ENCODE peak calls at places on chromosomes 6 and 20, in eight cellular contexts. L is GM13977, O is breast epithelium, Q is endothelial cell of umbilical vein, M is NCI-H1092 treated with DMSO at 0.1 percent for 48 hours, E is non-pigmented ciliary epithelial cell, N is stomach, Z is Kasumi-1. P is an unnamed sample.

GRCh38 chr6:139124887-139125672 is 9.8 kb upstream of the HECA start:
- DNase-seq in L (peak; percentile 43), O (no peak), Q (peak; percentile 26), M (no peak), E (no peak), N (peak; percentile 69), Z (peak; percentile 91), P (peak; percentile 65)

GRCh38 chr20:2260250-2260649 is 35.6 kb upstream of the TGM3 start:
- DNase-seq in L (no peak), O (no peak), Q (no peak), M (no peak), E (no peak), N (no peak), Z (no peak), P (no peak)

GRCh38 chr6:26022166-26022510 is 59.5 kb downstream of the TRIM38 start:
- DNase-seq in L (peak; percentile 49), O (no peak), Q (peak; percentile 90), M (peak; percentile 70), E (no peak), N (peak; percentile 60), Z (peak; percentile 83), P (peak; percentile 69)

GRCh38 chr6:107540465-107540857 is 50.5 kb downstream of the SOBP start:
- DNase-seq in L (no peak), O (no peak), Q (no peak), M (peak; percentile 27), E (no peak), N (no peak), Z (no peak), P (no peak)

GRCh38 chr20:35171438-35171752 is 477 bp upstream of the PROCR start:
- DNase-seq in L (no peak), O (no peak), Q (no peak), M (no peak), E (no peak), N (no peak), Z (no peak), P (no peak)

GRCh38 chr20:17985388-17986018 is 16.7 kb downstream of the MGME1 start:
- DNase-seq in L (no peak), O (no peak), Q (no peak), M (no peak), E (no peak), N (no peak), Z (no peak), P (no peak)

GRCh38 chr6:111087106-111087835 is at the start of gene SLC16A10:
- DNase-seq in L (peak; percentile 93), O (no peak), Q (peak; percentile 35), M (peak; percentile 85), E (no peak), N (peak; percentile 84), Z (peak; percentile 86), P (peak; percentile 60)

GRCh38 chr20:59316911-59317310 is 16.5 kb downstream of the EDN3 start:
- DNase-seq in L (no peak), O (no peak), Q (no peak), M (no peak), E (no peak), N (no peak), Z (no peak), P (no peak)

GRCh38 chr6:52333840-52334200 is 28.1 kb upstream of the PAQR8 start:
- DNase-seq in L (no peak), O (no peak), Q (no peak), M (no peak), E (no peak), N (no peak), Z (no peak), P (no peak)

GRCh38 chr20:278607-279571 is 11.7 kb downstream of the C20orf96 start:
- DNase-seq in L (no peak), O (peak; percentile 78), Q (no peak), M (no peak), E (no peak), N (no peak), Z (no peak), P (peak; percentile 49)

GRCh38 chr6:49570474-49571079 is 20.1 kb downstream of the C6orf141 start:
- DNase-seq in L (no peak), O (no peak), Q (peak; percentile 67), M (no peak), E (peak; percentile 11), N (no peak), Z (no peak), P (no peak)

GRCh38 chr20:62202083-62202395 is 18.0 kb downstream of the HRH3 start:
- DNase-seq in L (no peak), O (no peak), Q (no peak), M (no peak), E (no peak), N (no peak), Z (peak; percentile 66), P (no peak)

GRCh38 chr20:19757487-19757972 is 528 bp upstream of the RIN2 start:
- DNase-seq in L (peak; percentile 59), O (peak; percentile 82), Q (peak; percentile 80), M (peak; percentile 58), E (no peak), N (peak; percentile 84), Z (no peak), P (peak; percentile 92)

GRCh38 chr6:6825986-6826901 is 237.7 kb downstream of the LY86 start:
- DNase-seq in L (peak; percentile 44), O (no peak), Q (peak; percentile 91), M (peak; percentile 52), E (no peak), N (peak; percentile 66), Z (peak; percentile 71), P (peak; percentile 60)

GRCh38 chr6:13226071-13226470 is 102.3 kb downstream of the TBC1D7 start:
- DNase-seq in L (no peak), O (no peak), Q (peak; percentile 82), M (no peak), E (no peak), N (no peak), Z (no peak), P (no peak)

GRCh38 chr6:160300076-160300695 is 41.6 kb upstream of the SLC22A2 start:
- DNase-seq in L (no peak), O (no peak), Q (no peak), M (no peak), E (no peak), N (peak; percentile 49), Z (no peak), P (no peak)

GRCh38 chr20:44210422-44211176 is at the start of gene OSER1:
- DNase-seq in L (peak; percentile 98), O (peak; percentile 98), Q (peak; percentile 98), M (peak; percentile 97), E (peak; percentile 79), N (peak; percentile 98), Z (peak; percentile 95), P (peak; percentile 100)

GRCh38 chr6:85168146-85168545 is 281.7 kb upstream of the NT5E start:
- DNase-seq in L (no peak), O (no peak), Q (no peak), M (no peak), E (no peak), N (no peak), Z (no peak), P (no peak)

GRCh38 chr6:135937126-135937525 is 85.6 kb downstream of the PDE7B start:
- DNase-seq in L (no peak), O (no peak), Q (no peak), M (no peak), E (no peak), N (no peak), Z (no peak), P (no peak)

GRCh38 chr6:23218751-23219150 is 649.4 kb downstream of the HDGFL1 start:
- DNase-seq in L (no peak), O (no peak), Q (peak; percentile 29), M (peak; percentile 41), E (no peak), N (no peak), Z (no peak), P (no peak)

GRCh38 chr6:56199956-56200355 is 47.4 kb downstream of the COL21A1 start:
- DNase-seq in L (no peak), O (no peak), Q (no peak), M (no peak), E (peak; percentile 22), N (no peak), Z (no peak), P (no peak)

GRCh38 chr6:140623498-140623897 is 1249.0 kb upstream of the CITED2 start:
- DNase-seq in L (no peak), O (no peak), Q (peak; percentile 36), M (no peak), E (peak; percentile 37), N (no peak), Z (no peak), P (peak; percentile 38)

GRCh38 chr20:366719-367485 is 13.7 kb upstream of the TRIB3 start:
- DNase-seq in L (no peak), O (no peak), Q (no peak), M (no peak), E (no peak), N (no peak), Z (no peak), P (no peak)

GRCh38 chr6:33670086-33670660 is 41.3 kb downstream of the UQCC2 start:
- DNase-seq in L (no peak), O (no peak), Q (no peak), M (no peak), E (no peak), N (no peak), Z (no peak), P (no peak)

GRCh38 chr6:170018422-170019258 is 267.2 kb downstream of the ERMARD start:
- DNase-seq in L (no peak), O (no peak), Q (no peak), M (no peak), E (no peak), N (no peak), Z (no peak), P (no peak)

GRCh38 chr20:57662313-57663240 is 42.4 kb upstream of the ZBP1 start:
- DNase-seq in L (no peak), O (peak; percentile 42), Q (no peak), M (no peak), E (no peak), N (peak; percentile 22), Z (no peak), P (no peak)

GRCh38 chr20:43583982-43584432 is 6.7 kb upstream of the IFT52 start:
- DNase-seq in L (no peak), O (no peak), Q (no peak), M (no peak), E (peak; percentile 96), N (peak; percentile 56), Z (peak; percentile 41), P (peak; percentile 92)

GRCh38 chr20:20181322-20181721 is 129.0 kb downstream of the CFAP61 start:
- DNase-seq in L (no peak), O (no peak), Q (no peak), M (no peak), E (no peak), N (no peak), Z (no peak), P (no peak)

GRCh38 chr6:159043236-159043635 is 1.6 kb downstream of the TAGAP start:
- DNase-seq in L (no peak), O (no peak), Q (no peak), M (no peak), E (no peak), N (no peak), Z (peak; percentile 30), P (no peak)

P was measured in AG20443.